ENCODE peak calls at places on chromosome 12, in four cellular contexts. F, L, O and H are unnamed samples.

GRCh38 chr12:132147423-132148367 is 3.4 kb downstream of the NOC4L start:
- DNase-seq in F (no peak), L (no peak), O (no peak), H (no peak)

GRCh38 chr12:67457799-67458680 is 188.9 kb downstream of the CAND1 start:
- DNase-seq in F (no peak), L (no peak), O (peak), H (no peak)

GRCh38 chr12:46562625-46563228 is 190.2 kb upstream of the SLC38A2 start:
- DNase-seq in F (no peak), L (no peak), O (peak), H (no peak)

GRCh38 chr12:100656806-100657205 is 83.3 kb downstream of the GAS2L3 start:
- DNase-seq in F (no peak), L (no peak), O (no peak), H (no peak)

GRCh38 chr12:126228936-126229335 is 1163.7 kb downstream of the AACS start:
- DNase-seq in F (no peak), L (no peak), O (no peak), H (no peak)

GRCh38 chr12:66647034-66647691 is 31.7 kb downstream of the GRIP1 start:
- DNase-seq in F (no peak), L (no peak), O (no peak), H (no peak)

GRCh38 chr12:93427779-93428564 is 13.8 kb downstream of the UBE2N start:
- DNase-seq in F (no peak), L (no peak), O (no peak), H (no peak)

GRCh38 chr12:109727039-109727723 is 13.6 kb downstream of the FAM222A start:
- DNase-seq in F (no peak), L (no peak), O (no peak), H (no peak)

GRCh38 chr12:89821901-89822300 is 113.3 kb upstream of the ATP2B1 start:
- DNase-seq in F (no peak), L (no peak), O (no peak), H (no peak)